ENCODE peak calls at places on chromosomes 13 and 19, in four cellular contexts. C, G, W and B are unnamed samples.

GRCh38 chr19:48950830-48951519 is 3.7 kb upstream of the BAX start:
- DNase-seq in C (no peak), G (no peak), W (no peak), B (no peak)

GRCh38 chr13:44331912-44332840 is 41.4 kb upstream of the SERP2 start:
- DNase-seq in C (no peak), G (no peak), W (no peak), B (peak)

GRCh38 chr19:19817357-19817756 is 4.2 kb downstream of the ZNF506 start:
- DNase-seq in C (no peak), G (no peak), W (no peak), B (no peak)

GRCh38 chr13:46176756-46177155 is 5.2 kb downstream of the LCP1 start:
- DNase-seq in C (peak), G (no peak), W (no peak), B (no peak)

GRCh38 chr13:31538067-31539042 is 201.0 kb upstream of the RXFP2 start:
- DNase-seq in C (peak), G (no peak), W (no peak), B (peak)

GRCh38 chr13:109666656-109667448 is 119.5 kb downstream of the IRS2 start:
- DNase-seq in C (no peak), G (no peak), W (no peak), B (no peak)

GRCh38 chr19:5186293-5187050 is 154.1 kb downstream of the PTPRS start:
- DNase-seq in C (no peak), G (no peak), W (no peak), B (no peak)

GRCh38 chr19:18496167-18496979 is 25.5 kb downstream of the ELL start:
- DNase-seq in C (peak), G (no peak), W (no peak), B (no peak)

GRCh38 chr19:11693505-11694499 is 44.9 kb downstream of the ZNF823 start:
- DNase-seq in C (peak), G (no peak), W (no peak), B (peak)

GRCh38 chr19:16462757-16463250 is 9.0 kb downstream of the EPS15L1 start:
- DNase-seq in C (no peak), G (peak), W (no peak), B (no peak)

GRCh38 chr19:18282021-18282787 is 782 bp upstream of the JUND start:
- DNase-seq in C (peak), G (no peak), W (no peak), B (no peak)

GRCh38 chr13:98267080-98267912 is 90.2 kb upstream of the RNF113B start:
- DNase-seq in C (no peak), G (no peak), W (no peak), B (no peak)

GRCh38 chr19:14561249-14561648 is 10.6 kb downstream of the NDUFB7 start:
- DNase-seq in C (no peak), G (no peak), W (no peak), B (no peak)

GRCh38 chr13:49052801-49053200 is 77.1 kb downstream of the FNDC3A start:
- DNase-seq in C (no peak), G (no peak), W (no peak), B (no peak)

GRCh38 chr19:14149509-14149994 is 13.2 kb upstream of the ASF1B start:
- DNase-seq in C (no peak), G (no peak), W (no peak), B (no peak)

GRCh38 chr19:53780506-53780905 is 43.6 kb downstream of the NLRP12 start:
- DNase-seq in C (no peak), G (no peak), W (no peak), B (no peak)

GRCh38 chr19:45771331-45771933 is 2.4 kb upstream of the SIX5 start:
- DNase-seq in C (no peak), G (no peak), W (no peak), B (no peak)

GRCh38 chr13:40060318-40061007 is 405.0 kb downstream of the COG6 start:
- DNase-seq in C (no peak), G (no peak), W (no peak), B (peak)

GRCh38 chr19:34360354-34360909 is 4.6 kb upstream of the GPI start:
- DNase-seq in C (no peak), G (no peak), W (no peak), B (no peak)

GRCh38 chr13:28495586-28496564 is 947 bp upstream of the FLT1 start:
- DNase-seq in C (no peak), G (no peak), W (no peak), B (no peak)

GRCh38 chr13:61508936-61509335 is 93.3 kb upstream of the PCDH20 start:
- DNase-seq in C (no peak), G (no peak), W (no peak), B (no peak)

GRCh38 chr13:113138792-113139551 is 16.4 kb downstream of the F10 start:
- DNase-seq in C (no peak), G (no peak), W (no peak), B (no peak)

GRCh38 chr13:107234315-107234714 is 666.4 kb upstream of the ARGLU1 start:
- DNase-seq in C (no peak), G (no peak), W (no peak), B (no peak)

GRCh38 chr13:111095031-111095840 is 19.9 kb upstream of the ARHGEF7 start:
- DNase-seq in C (no peak), G (no peak), W (no peak), B (peak)

GRCh38 chr19:38851622-38852230 is 1.9 kb upstream of the HNRNPL start:
- DNase-seq in C (peak), G (peak), W (peak), B (peak)

GRCh38 chr19:1455336-1456120 is 5.6 kb downstream of the APC2 start:
- DNase-seq in C (peak), G (peak), W (no peak), B (no peak)

GRCh38 chr19:16141043-16141442 is 2.4 kb upstream of the HSH2D start:
- DNase-seq in C (peak), G (no peak), W (no peak), B (no peak)

GRCh38 chr19:33456076-33456844 is 65.3 kb downstream of the PEPD start:
- DNase-seq in C (no peak), G (no peak), W (no peak), B (no peak)

GRCh38 chr19:18293642-18294466 is 12.4 kb upstream of the JUND start:
- DNase-seq in C (no peak), G (no peak), W (no peak), B (no peak)

GRCh38 chr13:33349996-33350826 is 64.7 kb upstream of the STARD13 start:
- DNase-seq in C (no peak), G (no peak), W (peak), B (peak)

GRCh38 chr13:106473174-106473573 is 62.3 kb downstream of the EFNB2 start:
- DNase-seq in C (no peak), G (no peak), W (no peak), B (no peak)

GRCh38 chr13:95485045-95485517 is 67.4 kb upstream of the CLDN10 start:
- DNase-seq in C (no peak), G (no peak), W (no peak), B (peak)

GRCh38 chr19:45827459-45828093 is 12.5 kb upstream of the RSPH6A start:
- DNase-seq in C (no peak), G (no peak), W (no peak), B (no peak)

GRCh38 chr19:48421548-48421947 is 24.2 kb upstream of the GRWD1 start:
- DNase-seq in C (no peak), G (no peak), W (no peak), B (no peak)

GRCh38 chr19:28465317-28466086 is 747.4 kb downstream of the UQCRFS1 start:
- DNase-seq in C (no peak), G (no peak), W (no peak), B (no peak)

GRCh38 chr13:97122381-97122996 is 99.6 kb upstream of the MBNL2 start:
- DNase-seq in C (no peak), G (no peak), W (no peak), B (no peak)

GRCh38 chr13:51364404-51365008 is 25.0 kb downstream of the SERPINE3 start:
- DNase-seq in C (no peak), G (no peak), W (no peak), B (no peak)

GRCh38 chr19:11473725-11474124 is 7.1 kb downstream of the ELAVL3 start:
- DNase-seq in C (no peak), G (no peak), W (no peak), B (no peak)

GRCh38 chr13:75685239-75685697 is 49.1 kb downstream of the LMO7 start:
- DNase-seq in C (no peak), G (no peak), W (peak), B (no peak)